ENCODE peak calls at places on chromosomes 13 and 19, in eight cellular contexts. U is H54, H is tibial nerve, X is transverse colon, Y is right lobe of liver, L is uterus, M is erythroblast, K is IMR-90. C is an unnamed sample.

GRCh38 chr13:101698400-101698799 is 245.9 kb downstream of the ITGBL1 start:
- DNase-seq in U (no peak), H (no peak), X (no peak), Y (no peak), L (no peak), M (no peak), K (peak; percentile 7), C (no peak)

GRCh38 chr13:60492187-60492586 is 95.2 kb downstream of the TDRD3 start:
- DNase-seq in U (no peak), H (no peak), X (no peak), Y (no peak), L (no peak), M (peak; percentile 1), K (no peak), C (no peak)

GRCh38 chr19:18373892-18374629 is 11.9 kb upstream of the GDF15 start:
- DNase-seq in U (peak; percentile 97), H (peak; percentile 92), X (peak; percentile 84), Y (peak; percentile 92), L (peak; percentile 95), M (peak; percentile 96), K (peak; percentile 99), C (peak; percentile 97)

GRCh38 chr19:33373701-33374405 is at the start of gene CEBPG:
- DNase-seq in U (peak; percentile 75), H (no peak), X (peak; percentile 68), Y (peak; percentile 68), L (peak; percentile 48), M (peak; percentile 95), K (peak; percentile 64), C (peak; percentile 54)

GRCh38 chr19:8030906-8031305 is 21.7 kb upstream of the CCL25 start:
- DNase-seq in U (no peak), H (no peak), X (no peak), Y (no peak), L (no peak), M (no peak), K (no peak), C (no peak)

GRCh38 chr13:96650301-96650886 is 343.9 kb downstream of the OXGR1 start:
- DNase-seq in U (peak; percentile 4), H (no peak), X (no peak), Y (no peak), L (no peak), M (no peak), K (no peak), C (peak; percentile 58)

GRCh38 chr19:7888145-7888825 is at the start of gene LRRC8E:
- DNase-seq in U (peak; percentile 74), H (no peak), X (peak; percentile 79), Y (peak; percentile 77), L (no peak), M (peak; percentile 72), K (peak; percentile 55), C (peak; percentile 33)

GRCh38 chr13:44516771-44517170 is 59.4 kb downstream of the TSC22D1 start:
- DNase-seq in U (no peak), H (no peak), X (no peak), Y (no peak), L (no peak), M (no peak), K (no peak), C (no peak)

GRCh38 chr13:41971848-41972247 is 10.9 kb upstream of the VWA8 start:
- DNase-seq in U (no peak), H (no peak), X (no peak), Y (no peak), L (no peak), M (no peak), K (no peak), C (no peak)

GRCh38 chr19:36488118-36488815 is 1.1 kb downstream of the ZNF566 start:
- DNase-seq in U (no peak), H (no peak), X (no peak), Y (no peak), L (no peak), M (no peak), K (peak; percentile 53), C (no peak)

GRCh38 chr19:52297601-52298358 is 811 bp downstream of the ZNF480 start:
- DNase-seq in U (no peak), H (no peak), X (no peak), Y (no peak), L (no peak), M (peak; percentile 24), K (peak; percentile 11), C (peak; percentile 3)

GRCh38 chr19:35045667-35046300 is 4.3 kb downstream of the HPN start:
- DNase-seq in U (peak; percentile 91), H (no peak), X (no peak), Y (no peak), L (no peak), M (no peak), K (peak; percentile 28), C (peak; percentile 24)

GRCh38 chr13:113656015-113656588 is 1.9 kb downstream of the ATP4B start:
- DNase-seq in U (no peak), H (no peak), X (peak; percentile 7), Y (no peak), L (peak; percentile 8), M (no peak), K (no peak), C (no peak)

GRCh38 chr19:55368701-55369563 is 1.3 kb downstream of the IL11 start:
- DNase-seq in U (peak; percentile 89), H (no peak), X (no peak), Y (no peak), L (no peak), M (no peak), K (peak; percentile 49), C (no peak)

GRCh38 chr19:19747357-19748220 is 14.7 kb upstream of the ZNF14 start:
- DNase-seq in U (no peak), H (no peak), X (no peak), Y (no peak), L (no peak), M (no peak), K (no peak), C (no peak)

GRCh38 chr19:47540748-47541147 is 25.9 kb upstream of the NAPA start:
- DNase-seq in U (no peak), H (no peak), X (no peak), Y (no peak), L (no peak), M (peak; percentile 16), K (peak; percentile 51), C (no peak)

GRCh38 chr19:24159707-24160106 is 72.7 kb downstream of the ZNF254 start:
- DNase-seq in U (no peak), H (no peak), X (no peak), Y (no peak), L (no peak), M (no peak), K (peak; percentile 17), C (no peak)

GRCh38 chr19:52138614-52139290 is 986 bp downstream of the ZNF616 start:
- DNase-seq in U (no peak), H (peak; percentile 7), X (peak; percentile 25), Y (peak; percentile 39), L (peak; percentile 20), M (peak; percentile 30), K (peak; percentile 19), C (no peak)

GRCh38 chr19:15551183-15552004 is 43.1 kb downstream of the CYP4F22 start:
- DNase-seq in U (no peak), H (no peak), X (peak; percentile 24), Y (peak; percentile 26), L (peak; percentile 22), M (peak; percentile 47), K (no peak), C (no peak)

DNA sequence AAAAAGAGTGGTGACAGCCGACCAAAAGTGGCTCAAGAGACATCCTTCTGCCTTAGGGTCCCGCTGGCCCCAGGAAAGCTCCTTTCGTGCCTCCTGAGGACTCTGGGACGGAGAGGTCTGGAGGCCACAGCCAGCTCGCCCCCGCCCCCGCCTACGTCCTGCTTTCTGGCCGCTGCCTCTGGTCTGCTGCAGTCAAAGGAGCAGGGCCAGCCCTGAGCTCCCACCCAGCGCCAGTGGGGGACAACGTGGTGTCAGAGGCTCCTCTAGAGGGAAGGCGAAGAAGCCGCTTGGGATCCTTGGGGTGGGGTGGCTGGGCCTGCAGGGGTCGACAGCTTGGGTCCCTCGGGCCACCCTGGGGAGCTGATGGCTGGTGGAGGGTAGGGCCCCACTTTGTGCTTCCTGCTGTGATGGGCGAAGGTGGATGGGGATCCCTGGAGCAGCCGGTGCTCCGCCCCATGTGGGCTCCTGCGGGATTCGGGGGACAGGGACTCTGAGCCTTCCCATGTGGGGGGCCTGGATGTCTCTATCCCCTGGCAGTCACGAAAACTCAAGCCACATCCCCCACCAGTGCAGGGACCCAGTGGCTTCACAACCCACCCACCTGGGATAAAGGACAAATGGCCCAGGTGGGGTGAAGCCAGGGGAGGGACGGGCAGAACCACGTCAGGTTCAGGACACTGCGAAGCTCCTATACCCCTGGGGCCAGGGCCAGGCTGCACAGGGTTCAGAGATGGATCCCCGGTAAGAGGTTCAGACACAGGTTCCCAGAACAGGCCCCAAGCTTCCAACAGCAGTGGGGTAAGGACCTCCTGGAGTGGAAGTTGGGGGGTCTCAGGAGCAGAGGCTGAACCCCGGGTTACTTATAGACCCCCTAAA is 9.0 kb upstream of the DIRAS1 start:
- DNase-seq in U (no peak), H (no peak), X (no peak), Y (no peak), L (no peak), M (no peak), K (no peak), C (no peak)
- TF ChIP-seq POLR2A in U (no peak), H (no peak), X (no peak), Y (no peak), L (no peak), M (no peak), K (no peak), C (no peak)

GRCh38 chr19:48629297-48629598 is 7.9 kb downstream of the DBP start:
- DNase-seq in U (no peak), H (no peak), X (peak; percentile 19), Y (no peak), L (no peak), M (no peak), K (no peak), C (no peak)
- TF ChIP-seq POLR2A in U (no peak), H (no peak), X (no peak), Y (no peak), L (no peak), M (no peak), K (no peak), C (no peak)

GRCh38 chr19:57410748-57411671 is at the start of gene ZNF17:
- DNase-seq in U (peak; percentile 99), H (peak; percentile 92), X (peak; percentile 94), Y (peak; percentile 94), L (peak; percentile 94), M (peak; percentile 96), K (peak; percentile 94), C (peak; percentile 95)
- TF ChIP-seq POLR2A in U (peak; percentile 62), H (no peak), X (peak; percentile 35), Y (no peak), L (peak; percentile 12), M (peak; percentile 75), K (no peak), C (no peak)

GRCh38 chr13:79096099-79096498 is 310.0 kb downstream of the RBM26 start:
- DNase-seq in U (no peak), H (no peak), X (no peak), Y (no peak), L (no peak), M (no peak), K (no peak), C (no peak)

GRCh38 chr13:79085021-79085420 is 321.0 kb downstream of the RBM26 start:
- DNase-seq in U (no peak), H (no peak), X (no peak), Y (no peak), L (no peak), M (no peak), K (no peak), C (no peak)

GRCh38 chr13:79090552-79091159 is 315.4 kb downstream of the RBM26 start:
- DNase-seq in U (no peak), H (no peak), X (no peak), Y (no peak), L (no peak), M (no peak), K (no peak), C (no peak)
- TF ChIP-seq POLR2A in U (no peak), H (no peak), X (no peak), Y (no peak), L (no peak), M (no peak), K (no peak), C (no peak)